ENCODE peak calls at places on chromosomes 2 and 18, in nine cellular contexts. One of them, this sample, is unnamed. For H3K4me1, the result is how much of the 10 kb centered on the place peaks cover.

GRCh38 chr2:241153616-241154015 is 3.3 kb downstream of the PPP1R7 start:
- DNase-seq in upper lobe of right lung: no peak
- DNase-seq in tibial artery: no peak
- DNase-seq in IMR-90: peak
- DNase-seq in psoas muscle: no peak
- DNase-seq in heart right ventricle: no peak
- DNase-seq in sigmoid colon: no peak
- DNase-seq in fibroblast of lung: peak
- DNase-seq in mammary epithelial cell: peak
- DNase-seq in this sample: no peak

GRCh38 chr2:24821433-24821891 is 28.2 kb downstream of the CENPO start:
- DNase-seq in upper lobe of right lung: no peak
- DNase-seq in tibial artery: no peak
- DNase-seq in IMR-90: no peak
- DNase-seq in psoas muscle: no peak
- DNase-seq in heart right ventricle: no peak
- DNase-seq in sigmoid colon: peak
- DNase-seq in fibroblast of lung: no peak
- DNase-seq in mammary epithelial cell: no peak
- DNase-seq in this sample: no peak

GRCh38 chr2:232549655-232550350 is 554 bp downstream of the TIGD1 start:
- DNase-seq in upper lobe of right lung: no peak
- DNase-seq in tibial artery: no peak
- DNase-seq in IMR-90: no peak
- DNase-seq in psoas muscle: no peak
- DNase-seq in heart right ventricle: no peak
- DNase-seq in sigmoid colon: no peak
- DNase-seq in fibroblast of lung: no peak
- DNase-seq in mammary epithelial cell: no peak
- DNase-seq in this sample: no peak

GRCh38 chr2:60745761-60746160 is 10.3 kb upstream of the PAPOLG start:
- DNase-seq in upper lobe of right lung: no peak
- DNase-seq in tibial artery: no peak
- DNase-seq in IMR-90: no peak
- DNase-seq in psoas muscle: no peak
- DNase-seq in heart right ventricle: no peak
- DNase-seq in sigmoid colon: no peak
- DNase-seq in fibroblast of lung: no peak
- DNase-seq in mammary epithelial cell: no peak
- DNase-seq in this sample: no peak

GRCh38 chr2:241702405-241703127 is 727 bp downstream of the ING5 start:
- DNase-seq in upper lobe of right lung: peak
- DNase-seq in tibial artery: peak
- DNase-seq in IMR-90: peak
- DNase-seq in psoas muscle: peak
- DNase-seq in heart right ventricle: peak
- DNase-seq in sigmoid colon: peak
- DNase-seq in fibroblast of lung: peak
- DNase-seq in mammary epithelial cell: peak
- DNase-seq in this sample: peak

GRCh38 chr2:8255448-8255800 is 426.4 kb upstream of the ID2 start:
- DNase-seq in upper lobe of right lung: no peak
- DNase-seq in tibial artery: no peak
- DNase-seq in IMR-90: peak
- DNase-seq in psoas muscle: no peak
- DNase-seq in heart right ventricle: no peak
- DNase-seq in sigmoid colon: no peak
- DNase-seq in fibroblast of lung: peak
- DNase-seq in mammary epithelial cell: no peak
- DNase-seq in this sample: no peak

GRCh38 chr2:94995516-94995915 is 30.0 kb upstream of the MAL start:
- DNase-seq in upper lobe of right lung: no peak
- DNase-seq in tibial artery: no peak
- DNase-seq in IMR-90: no peak
- DNase-seq in psoas muscle: no peak
- DNase-seq in heart right ventricle: no peak
- DNase-seq in sigmoid colon: no peak
- DNase-seq in fibroblast of lung: no peak
- DNase-seq in mammary epithelial cell: no peak
- DNase-seq in this sample: no peak

GRCh38 chr2:175840261-175840660 is 161.8 kb downstream of the LNPK start:
- DNase-seq in upper lobe of right lung: no peak
- DNase-seq in tibial artery: no peak
- DNase-seq in IMR-90: no peak
- DNase-seq in psoas muscle: no peak
- DNase-seq in heart right ventricle: no peak
- DNase-seq in sigmoid colon: no peak
- DNase-seq in fibroblast of lung: no peak
- DNase-seq in mammary epithelial cell: no peak
- DNase-seq in this sample: no peak

GRCh38 chr2:47640356-47640755 is 142.6 kb upstream of the MSH6 start:
- DNase-seq in upper lobe of right lung: peak
- DNase-seq in tibial artery: no peak
- DNase-seq in IMR-90: no peak
- DNase-seq in psoas muscle: no peak
- DNase-seq in heart right ventricle: no peak
- DNase-seq in sigmoid colon: no peak
- DNase-seq in fibroblast of lung: no peak
- DNase-seq in mammary epithelial cell: no peak
- DNase-seq in this sample: no peak

GRCh38 chr2:51789908-51790307 is 758.0 kb upstream of the NRXN1 start:
- DNase-seq in upper lobe of right lung: no peak
- DNase-seq in tibial artery: no peak
- DNase-seq in IMR-90: peak
- DNase-seq in psoas muscle: no peak
- DNase-seq in heart right ventricle: no peak
- DNase-seq in sigmoid colon: no peak
- DNase-seq in fibroblast of lung: peak
- DNase-seq in mammary epithelial cell: no peak
- DNase-seq in this sample: no peak

GRCh38 chr2:205769879-205770278 is 87.6 kb downstream of the NRP2 start:
- DNase-seq in upper lobe of right lung: no peak
- DNase-seq in tibial artery: no peak
- DNase-seq in IMR-90: peak
- DNase-seq in psoas muscle: no peak
- DNase-seq in heart right ventricle: no peak
- DNase-seq in sigmoid colon: no peak
- DNase-seq in fibroblast of lung: peak
- DNase-seq in mammary epithelial cell: no peak
- DNase-seq in this sample: peak

GRCh38 chr18:24910217-24910616 is 441.7 kb downstream of the ZNF521 start:
- DNase-seq in upper lobe of right lung: no peak
- DNase-seq in tibial artery: no peak
- DNase-seq in IMR-90: peak
- DNase-seq in psoas muscle: no peak
- DNase-seq in heart right ventricle: no peak
- DNase-seq in sigmoid colon: no peak
- DNase-seq in fibroblast of lung: no peak
- DNase-seq in mammary epithelial cell: no peak
- DNase-seq in this sample: no peak

GRCh38 chr2:10330700-10331032 is 28.0 kb downstream of the HPCAL1 start:
- DNase-seq in upper lobe of right lung: no peak
- DNase-seq in tibial artery: no peak
- DNase-seq in IMR-90: no peak
- DNase-seq in psoas muscle: no peak
- DNase-seq in heart right ventricle: no peak
- DNase-seq in sigmoid colon: no peak
- DNase-seq in fibroblast of lung: no peak
- DNase-seq in mammary epithelial cell: no peak
- DNase-seq in this sample: no peak

GRCh38 chr2:72926368-72926767 is 9.0 kb downstream of the EMX1 start:
- DNase-seq in upper lobe of right lung: no peak
- DNase-seq in tibial artery: no peak
- DNase-seq in IMR-90: no peak
- DNase-seq in psoas muscle: no peak
- DNase-seq in heart right ventricle: no peak
- DNase-seq in sigmoid colon: no peak
- DNase-seq in fibroblast of lung: no peak
- DNase-seq in mammary epithelial cell: no peak
- DNase-seq in this sample: no peak

GRCh38 chr18:3605562-3606443 is 155.8 kb downstream of the TGIF1 start:
- DNase-seq in upper lobe of right lung: no peak
- DNase-seq in tibial artery: no peak
- DNase-seq in IMR-90: peak
- DNase-seq in psoas muscle: no peak
- DNase-seq in heart right ventricle: no peak
- DNase-seq in sigmoid colon: peak
- DNase-seq in fibroblast of lung: peak
- DNase-seq in mammary epithelial cell: peak
- DNase-seq in this sample: no peak

DNA sequence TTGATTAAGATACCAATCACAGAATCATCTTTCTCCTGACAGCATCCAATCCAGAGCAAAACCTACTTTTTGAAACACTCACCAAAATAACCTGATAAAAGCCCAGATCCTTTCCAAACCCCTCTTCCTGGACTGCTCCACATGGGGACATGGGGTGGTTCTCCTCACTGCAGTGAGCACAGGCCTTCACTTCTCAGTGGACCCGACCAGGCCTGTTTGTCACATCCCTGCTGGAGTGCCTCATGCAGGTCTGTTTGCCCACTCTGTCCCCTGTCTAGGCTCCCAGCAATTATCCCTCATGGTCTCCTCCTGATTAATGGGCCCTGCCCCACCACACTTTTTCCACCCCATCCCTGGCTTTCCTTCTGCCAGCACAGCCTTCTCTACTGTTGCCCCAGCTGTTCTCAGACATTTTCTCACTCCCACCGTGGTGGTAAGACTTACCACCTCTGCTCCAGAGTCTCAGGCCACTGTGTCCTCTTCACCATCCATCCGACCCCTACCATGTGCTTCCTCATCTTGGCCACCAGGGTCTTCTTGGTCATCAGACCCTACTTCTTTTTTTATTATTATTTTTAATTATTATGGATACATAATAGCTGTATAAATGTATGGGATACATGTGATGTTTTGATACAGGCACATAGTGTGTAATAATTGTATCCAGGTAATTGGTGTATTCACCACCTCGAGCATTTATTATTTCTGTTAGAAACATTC is 21.1 kb downstream of the MRPL30 start:
- DNase-seq in upper lobe of right lung: no peak
- DNase-seq in tibial artery: no peak
- DNase-seq in IMR-90: no peak
- DNase-seq in psoas muscle: no peak
- DNase-seq in heart right ventricle: no peak
- DNase-seq in sigmoid colon: no peak
- DNase-seq in fibroblast of lung: no peak
- DNase-seq in mammary epithelial cell: no peak
- DNase-seq in this sample: no peak
- TF ChIP-seq CTCF in upper lobe of right lung: peak
- TF ChIP-seq CTCF in tibial artery: no peak
- TF ChIP-seq CTCF in IMR-90: no peak
- TF ChIP-seq CTCF in psoas muscle: peak
- TF ChIP-seq CTCF in heart right ventricle: peak
- TF ChIP-seq CTCF in sigmoid colon: no peak
- TF ChIP-seq CTCF in fibroblast of lung: no peak
- TF ChIP-seq CTCF in mammary epithelial cell: no peak
- TF ChIP-seq CTCF in this sample: peak

GRCh38 chr18:59954746-59955145 is 55.0 kb downstream of the PMAIP1 start:
- DNase-seq in upper lobe of right lung: no peak
- DNase-seq in tibial artery: no peak
- DNase-seq in IMR-90: peak
- DNase-seq in psoas muscle: no peak
- DNase-seq in heart right ventricle: no peak
- DNase-seq in sigmoid colon: no peak
- DNase-seq in fibroblast of lung: peak
- DNase-seq in mammary epithelial cell: peak
- DNase-seq in this sample: no peak
- H3K4me1 ChIP-seq in upper lobe of right lung: under half
- H3K4me1 ChIP-seq in tibial artery: under half
- H3K4me1 ChIP-seq in IMR-90: under half
- H3K4me1 ChIP-seq in psoas muscle: under half
- H3K4me1 ChIP-seq in heart right ventricle: under half
- H3K4me1 ChIP-seq in sigmoid colon: under half
- H3K4me1 ChIP-seq in fibroblast of lung: under half
- H3K4me1 ChIP-seq in mammary epithelial cell: half or more
- H3K4me1 ChIP-seq in this sample: under half

GRCh38 chr2:143787674-143788073 is 658.5 kb downstream of the ARHGAP15 start:
- DNase-seq in upper lobe of right lung: no peak
- DNase-seq in tibial artery: no peak
- DNase-seq in IMR-90: peak
- DNase-seq in psoas muscle: no peak
- DNase-seq in heart right ventricle: no peak
- DNase-seq in sigmoid colon: no peak
- DNase-seq in fibroblast of lung: no peak
- DNase-seq in mammary epithelial cell: peak
- DNase-seq in this sample: no peak
- H3K27ac ChIP-seq in upper lobe of right lung: no peak
- H3K27ac ChIP-seq in tibial artery: no peak
- H3K27ac ChIP-seq in IMR-90: no peak
- H3K27ac ChIP-seq in psoas muscle: no peak
- H3K27ac ChIP-seq in heart right ventricle: no peak
- H3K27ac ChIP-seq in sigmoid colon: no peak
- H3K27ac ChIP-seq in fibroblast of lung: no peak
- H3K27ac ChIP-seq in mammary epithelial cell: no peak
- H3K27ac ChIP-seq in this sample: no peak

DNA sequence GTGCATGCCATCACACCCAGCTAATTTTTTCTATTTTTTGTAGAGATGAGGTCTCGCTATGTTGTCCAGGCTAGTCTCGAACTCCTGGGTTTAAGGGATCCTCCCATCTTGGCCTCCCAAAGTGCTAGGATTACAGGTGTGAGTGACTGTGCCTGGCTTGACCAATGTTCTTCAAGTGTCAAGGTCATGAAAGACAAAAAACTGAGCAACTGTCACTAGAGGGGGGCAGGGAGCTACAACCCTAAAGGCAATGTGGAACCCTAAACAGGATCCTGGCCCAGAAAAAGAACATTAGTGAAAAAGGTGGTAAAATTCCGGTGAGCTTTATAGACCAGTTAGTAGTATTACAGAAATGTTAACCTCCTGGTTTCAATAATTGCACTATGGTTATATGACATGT is 7.3 kb downstream of the MYO5B start:
- DNase-seq in upper lobe of right lung: no peak
- DNase-seq in tibial artery: no peak
- DNase-seq in IMR-90: no peak
- DNase-seq in psoas muscle: no peak
- DNase-seq in heart right ventricle: no peak
- DNase-seq in sigmoid colon: no peak
- DNase-seq in fibroblast of lung: no peak
- DNase-seq in mammary epithelial cell: no peak
- DNase-seq in this sample: no peak
- TF ChIP-seq CTCF in upper lobe of right lung: no peak
- TF ChIP-seq CTCF in tibial artery: no peak
- TF ChIP-seq CTCF in IMR-90: no peak
- TF ChIP-seq CTCF in psoas muscle: no peak
- TF ChIP-seq CTCF in heart right ventricle: no peak
- TF ChIP-seq CTCF in sigmoid colon: no peak
- TF ChIP-seq CTCF in fibroblast of lung: no peak
- TF ChIP-seq CTCF in mammary epithelial cell: no peak
- TF ChIP-seq CTCF in this sample: no peak

GRCh38 chr2:36633470-36634092 is 35.6 kb upstream of the FEZ2 start:
- DNase-seq in upper lobe of right lung: no peak
- DNase-seq in tibial artery: no peak
- DNase-seq in IMR-90: peak
- DNase-seq in psoas muscle: no peak
- DNase-seq in heart right ventricle: no peak
- DNase-seq in sigmoid colon: no peak
- DNase-seq in fibroblast of lung: peak
- DNase-seq in mammary epithelial cell: peak
- DNase-seq in this sample: no peak
- H3K4me1 ChIP-seq in upper lobe of right lung: under half
- H3K4me1 ChIP-seq in tibial artery: under half
- H3K4me1 ChIP-seq in IMR-90: under half
- H3K4me1 ChIP-seq in psoas muscle: under half
- H3K4me1 ChIP-seq in heart right ventricle: under half
- H3K4me1 ChIP-seq in sigmoid colon: under half
- H3K4me1 ChIP-seq in fibroblast of lung: under half
- H3K4me1 ChIP-seq in mammary epithelial cell: under half
- H3K4me1 ChIP-seq in this sample: under half